ENCODE peak calls at places on chromosomes 3 and 15, in six cellular contexts. J is spleen; V is Peyer's patch; S is CD8-positive, alpha-beta memory T cell; M is stimulated activated CD4-positive, alpha-beta T cell treated with anti-CD3 and anti-CD28 coated beads, Interleukin-4, amount 100 ng/mL, for 48 hours; P is ELR. C is an unnamed sample.

GRCh38 chr3:97979610-97980009 is 7.4 kb upstream of the RIOX2 start:
- DNase-seq in J (no peak), M (no peak), S (no peak), V (no peak), P (no peak), C (no peak)

GRCh38 chr3:123616593-123616992 is 31.7 kb upstream of the HACD2 start:
- DNase-seq in S (no peak), M (no peak), J (no peak), P (no peak), V (no peak), C (no peak)

GRCh38 chr15:85854345-85855097 is 59.8 kb upstream of the KLHL25 start:
- DNase-seq in S (peak), P (peak), M (no peak), J (no peak), V (peak), C (peak)

GRCh38 chr3:152961323-152961722 is 126.4 kb downstream of the P2RY1 start:
- DNase-seq in M (no peak), S (no peak), V (no peak), P (peak), J (no peak), C (peak)

GRCh38 chr15:76942331-76942730 is 10.8 kb downstream of the RCN2 start:
- DNase-seq in P (no peak), V (no peak), M (no peak), J (no peak), S (no peak), C (no peak)

GRCh38 chr3:50994537-50994936 is 319.8 kb downstream of the DOCK3 start:
- DNase-seq in V (no peak), P (no peak), S (no peak), M (no peak), J (no peak), C (no peak)

GRCh38 chr3:129224984-129225393 is 24.4 kb upstream of the COPG1 start:
- DNase-seq in M (no peak), S (no peak), P (peak), V (peak), J (peak), C (peak)

GRCh38 chr15:84981711-84982300 is at the start of gene PDE8A:
- DNase-seq in M (peak), S (peak), V (peak), J (no peak), P (peak), C (peak)

GRCh38 chr3:126996905-126997304 is 14.0 kb downstream of the PLXNA1 start:
- DNase-seq in J (no peak), V (no peak), P (no peak), M (no peak), S (no peak), C (peak)

GRCh38 chr3:126936853-126937395 is 46.0 kb upstream of the PLXNA1 start:
- DNase-seq in M (no peak), S (no peak), J (no peak), P (no peak), V (no peak), C (no peak)

GRCh38 chr3:135736740-135737139 is 228.8 kb upstream of the PPP2R3A start:
- DNase-seq in P (peak), J (no peak), S (no peak), M (peak), V (no peak), C (peak)

GRCh38 chr15:101505610-101506337 is 16.3 kb upstream of the PCSK6 start:
- DNase-seq in J (no peak), V (no peak), M (no peak), P (no peak), S (no peak), C (no peak)

GRCh38 chr3:169110633-169111032 is 552.9 kb downstream of the MECOM start:
- DNase-seq in P (no peak), S (no peak), M (no peak), V (no peak), J (no peak), C (no peak)

GRCh38 chr3:87227835-87228144 is 681 bp downstream of the CHMP2B start:
- DNase-seq in J (no peak), V (no peak), P (peak), S (no peak), M (no peak), C (no peak)

GRCh38 chr3:32412887-32413286 is 21.2 kb downstream of the CMTM7 start:
- DNase-seq in J (no peak), V (no peak), M (no peak), P (no peak), S (no peak), C (no peak)

GRCh38 chr15:39391230-39391629 is 189.6 kb upstream of the THBS1 start:
- DNase-seq in J (no peak), P (peak), S (no peak), V (peak), M (no peak), C (peak)

GRCh38 chr3:144662729-144663128 is 691.1 kb downstream of the DIPK2A start:
- DNase-seq in S (no peak), J (no peak), M (no peak), P (no peak), V (no peak), C (peak)

GRCh38 chr3:99895706-99896441 is 78.2 kb downstream of the CMSS1 start:
- DNase-seq in M (no peak), J (no peak), V (no peak), S (no peak), P (peak), C (peak)